ENCODE peak calls at places on chromosomes 3 and 15, in four cellular contexts. E is tibial nerve, W is adrenal gland, N is ovary. C is an unnamed sample.

GRCh38 chr3:52831500-52832301 is 1.2 kb upstream of the ITIH4 start:
- DNase-seq in W (peak), E (peak), N (peak), C (no peak)

GRCh38 chr3:162353414-162353813 is 856.8 kb downstream of the OTOL1 start:
- DNase-seq in E (no peak), N (no peak), W (no peak), C (no peak)

GRCh38 chr15:63509933-63510547 is 5.6 kb downstream of the USP3 start:
- DNase-seq in E (no peak), N (no peak), W (no peak), C (no peak)

GRCh38 chr3:194091141-194091540 is 44.8 kb upstream of the HES1 start:
- DNase-seq in E (no peak), W (no peak), N (no peak), C (no peak)

GRCh38 chr3:57130426-57131209 is 34.5 kb downstream of the IL17RD start:
- DNase-seq in E (peak), W (no peak), N (peak), C (no peak)

GRCh38 chr3:133479895-133480669 is 80.2 kb downstream of the BFSP2 start:
- DNase-seq in E (no peak), N (no peak), W (no peak), C (no peak)

GRCh38 chr3:9879830-9880549 is at the start of gene CIDEC:
- DNase-seq in N (no peak), E (no peak), W (no peak), C (no peak)

GRCh38 chr15:64112904-64113303 is 17.1 kb downstream of the SNX1 start:
- DNase-seq in E (no peak), N (no peak), W (no peak), C (no peak)

GRCh38 chr3:171168086-171168485 is 141.6 kb upstream of the SLC2A2 start:
- DNase-seq in W (peak), E (no peak), N (no peak), C (no peak)

GRCh38 chr15:62323353-62323752 is 158.3 kb upstream of the C2CD4B start:
- DNase-seq in N (no peak), E (no peak), W (no peak), C (no peak)

GRCh38 chr3:49912787-49913375 is 9.2 kb upstream of the MST1R start:
- DNase-seq in N (no peak), E (no peak), W (no peak), C (no peak)

GRCh38 chr15:35505816-35506215 is 40.1 kb downstream of the DPH6 start:
- DNase-seq in W (no peak), N (no peak), E (no peak), C (no peak)

GRCh38 chr3:143040264-143040879 is 39.0 kb downstream of the U2SURP start:
- DNase-seq in N (no peak), E (no peak), W (no peak), C (no peak)

GRCh38 chr15:56243117-56243773 is 434 bp downstream of the RFX7 start:
- DNase-seq in N (peak), E (no peak), W (peak), C (peak)

GRCh38 chr3:13186416-13186815 is 113.2 kb upstream of the IQSEC1 start:
- DNase-seq in W (no peak), N (no peak), E (no peak), C (no peak)

GRCh38 chr15:41544650-41545015 is 576 bp upstream of the RPAP1 start:
- DNase-seq in N (peak), E (no peak), W (peak), C (no peak)

GRCh38 chr15:65791335-65792129 is 561 bp downstream of the DENND4A start:
- DNase-seq in E (peak), N (peak), W (peak), C (no peak)
- TF ChIP-seq CTCF in E (no peak), N (no peak), W (no peak), C (no peak)

DNA sequence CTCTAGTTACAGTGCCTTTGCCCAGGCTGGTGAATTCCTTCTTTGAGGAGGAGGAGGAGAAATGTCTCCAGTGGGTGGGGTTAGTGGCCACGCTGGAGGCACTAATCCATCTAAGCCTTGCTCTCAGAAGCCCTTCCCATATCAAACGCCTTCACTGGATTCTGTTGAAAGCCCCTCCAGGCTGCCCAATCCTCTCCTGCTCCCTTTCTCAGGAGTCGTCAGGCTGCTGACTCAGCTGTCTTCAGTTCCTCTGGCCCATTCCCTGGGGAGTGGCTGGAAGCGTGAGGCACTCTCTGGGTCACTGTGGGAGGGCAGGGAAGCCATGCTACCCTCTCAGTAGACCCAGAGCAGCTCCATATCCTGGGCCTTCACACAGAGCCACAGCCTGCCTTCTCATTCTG is 2.7 kb downstream of the AP2M1 start:
- DNase-seq in N (no peak), W (peak), E (no peak), C (no peak)
- H3K27ac ChIP-seq in N (peak), W (peak), E (peak), C (no peak)

DNA sequence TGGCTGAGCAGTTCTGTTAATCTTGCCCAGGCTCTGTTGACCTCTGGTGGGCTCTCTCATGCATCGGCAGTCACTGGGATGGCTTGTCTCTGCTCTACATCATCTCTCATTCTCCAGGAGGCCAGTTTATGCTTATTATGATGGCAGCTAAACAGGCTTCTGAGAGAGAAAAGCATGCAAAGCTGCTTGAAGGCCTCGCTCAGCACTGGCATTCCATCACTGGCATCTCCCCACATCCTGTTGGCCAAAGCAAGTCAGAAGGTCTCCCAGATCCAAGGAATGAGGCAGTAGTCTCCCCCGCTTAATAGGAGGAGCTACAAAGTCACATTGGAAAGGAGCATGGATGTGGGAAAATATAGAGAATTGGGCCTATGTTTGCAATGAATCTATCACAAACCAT is 212.6 kb downstream of the ZNF621 start:
- DNase-seq in W (no peak), N (no peak), E (no peak), C (no peak)
- TF ChIP-seq CTCF in W (no peak), N (no peak), E (no peak), C (no peak)

DNA sequence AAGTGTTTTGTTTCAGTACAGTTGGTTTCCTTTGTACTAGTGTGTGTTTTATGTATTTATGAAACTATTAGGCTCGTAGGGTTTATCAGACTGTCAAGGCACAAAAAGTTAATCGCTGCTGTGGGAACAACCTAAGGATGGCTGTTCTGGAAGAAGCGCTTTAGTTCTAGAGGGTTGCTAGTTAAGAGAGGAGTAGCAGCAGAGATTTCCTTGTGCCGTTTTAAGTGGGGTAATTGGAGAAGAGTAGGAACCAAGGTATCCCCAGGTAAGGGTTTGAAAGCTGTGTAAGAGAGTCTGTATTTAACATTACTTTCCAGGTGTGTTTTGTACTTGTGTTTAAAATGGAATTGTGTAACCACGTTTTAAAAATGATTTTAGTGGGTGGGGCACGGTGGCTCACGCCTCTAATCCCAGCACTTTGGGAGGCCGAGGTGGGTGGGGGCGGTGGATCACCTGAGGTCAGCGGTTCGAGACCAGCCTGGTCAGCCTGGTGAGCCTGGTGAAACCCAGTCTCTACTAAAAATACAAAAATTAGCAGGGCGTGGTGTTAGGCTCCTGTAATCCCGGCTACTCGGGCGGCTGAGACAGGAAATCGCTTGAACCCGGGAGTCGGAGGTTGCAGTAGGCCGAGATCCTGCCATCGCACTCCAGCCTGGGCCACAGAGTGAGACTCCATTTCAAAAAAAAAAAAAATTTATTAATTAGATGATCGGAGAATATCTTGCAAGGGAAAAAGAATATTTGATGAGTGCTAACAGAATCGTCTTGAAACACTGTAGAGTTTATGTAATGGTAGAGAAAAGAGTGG is 2.6 kb downstream of the MORF4L1 start:
- DNase-seq in N (no peak), W (no peak), E (no peak), C (no peak)
- H3K27ac ChIP-seq in N (no peak), W (peak), E (peak), C (no peak)